ENCODE peak calls at places on chromosomes 7 and 10, in ten cellular contexts. E, Y, V, H, F, N, D, R, X and T are unnamed samples.

GRCh38 chr7:140230862-140231778 is 54.3 kb upstream of the KDM7A start:
- DNase-seq in E (peak; percentile 53), Y (peak; percentile 93), V (peak; percentile 40), H (no peak), F (no peak), N (peak; percentile 59), D (peak; percentile 87), R (no peak), X (peak; percentile 78), T (peak; percentile 62)

GRCh38 chr7:133853706-133854276 is 273.3 kb upstream of the LRGUK start:
- DNase-seq in E (peak; percentile 62), Y (peak; percentile 47), V (peak; percentile 54), H (peak; percentile 9), F (no peak), N (peak; percentile 51), D (peak; percentile 35), R (peak; percentile 3), X (no peak), T (peak; percentile 32)

GRCh38 chr7:41956276-41956675 is 253.4 kb upstream of the INHBA start:
- DNase-seq in E (no peak), Y (no peak), V (no peak), H (no peak), F (no peak), N (no peak), D (no peak), R (no peak), X (no peak), T (no peak)

GRCh38 chr7:118872568-118872967 is 648.1 kb downstream of the ANKRD7 start:
- DNase-seq in E (peak; percentile 74), Y (peak; percentile 31), V (peak; percentile 24), H (no peak), F (no peak), N (no peak), D (no peak), R (no peak), X (no peak), T (no peak)

GRCh38 chr10:30562787-30563186 is 66.8 kb downstream of the LYZL2 start:
- DNase-seq in E (no peak), Y (no peak), V (no peak), H (no peak), F (no peak), N (no peak), D (no peak), R (no peak), X (no peak), T (no peak)

GRCh38 chr7:17696422-17696821 is 243.9 kb downstream of the SNX13 start:
- DNase-seq in E (peak; percentile 86), Y (peak; percentile 46), V (no peak), H (no peak), F (no peak), N (no peak), D (peak; percentile 16), R (no peak), X (peak; percentile 74), T (no peak)

GRCh38 chr7:67105382-67105781 is 108.7 kb downstream of the TYW1 start:
- DNase-seq in E (no peak), Y (no peak), V (no peak), H (no peak), F (no peak), N (peak; percentile 35), D (no peak), R (no peak), X (no peak), T (no peak)

GRCh38 chr10:11058965-11059364 is 41.3 kb downstream of the CELF2 start:
- DNase-seq in E (no peak), Y (no peak), V (no peak), H (no peak), F (no peak), N (no peak), D (no peak), R (no peak), X (no peak), T (no peak)

GRCh38 chr7:29463504-29464158 is 100.0 kb upstream of the PRR15 start:
- DNase-seq in E (no peak), Y (no peak), V (no peak), H (no peak), F (no peak), N (no peak), D (peak; percentile 70), R (no peak), X (no peak), T (no peak)

GRCh38 chr7:114047889-114048288 is 129.1 kb upstream of the PPP1R3A start:
- DNase-seq in E (no peak), Y (no peak), V (no peak), H (no peak), F (no peak), N (no peak), D (no peak), R (no peak), X (no peak), T (no peak)

DNA sequence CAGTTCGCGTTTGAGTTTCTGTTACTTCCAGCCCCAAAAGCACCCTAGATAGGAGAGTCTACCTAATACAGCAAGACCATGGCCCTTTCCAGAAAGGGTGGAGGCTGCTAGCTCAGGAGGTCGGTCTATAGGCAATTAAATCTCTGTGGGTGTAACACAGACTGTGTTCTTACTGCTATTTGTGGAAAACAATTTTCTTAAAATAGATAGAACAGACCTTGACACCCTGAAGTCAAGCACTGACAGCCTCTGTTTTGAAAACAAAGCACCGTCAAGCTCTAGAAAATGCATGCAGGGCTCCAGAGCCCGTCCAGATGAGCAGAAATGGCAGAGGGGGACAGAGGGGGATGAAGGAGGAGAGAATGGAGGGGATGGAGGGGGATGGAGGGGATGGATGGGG is 156.6 kb downstream of the PRKAG2 start:
- DNase-seq in E (no peak), Y (no peak), V (no peak), H (no peak), F (no peak), N (no peak), D (no peak), R (no peak), X (no peak), T (no peak)
- TF ChIP-seq POLR2A in E (no peak), Y (no peak), V (no peak), H (no peak), F (no peak), N (no peak), D (no peak), R (no peak), X (no peak), T (no peak)

DNA sequence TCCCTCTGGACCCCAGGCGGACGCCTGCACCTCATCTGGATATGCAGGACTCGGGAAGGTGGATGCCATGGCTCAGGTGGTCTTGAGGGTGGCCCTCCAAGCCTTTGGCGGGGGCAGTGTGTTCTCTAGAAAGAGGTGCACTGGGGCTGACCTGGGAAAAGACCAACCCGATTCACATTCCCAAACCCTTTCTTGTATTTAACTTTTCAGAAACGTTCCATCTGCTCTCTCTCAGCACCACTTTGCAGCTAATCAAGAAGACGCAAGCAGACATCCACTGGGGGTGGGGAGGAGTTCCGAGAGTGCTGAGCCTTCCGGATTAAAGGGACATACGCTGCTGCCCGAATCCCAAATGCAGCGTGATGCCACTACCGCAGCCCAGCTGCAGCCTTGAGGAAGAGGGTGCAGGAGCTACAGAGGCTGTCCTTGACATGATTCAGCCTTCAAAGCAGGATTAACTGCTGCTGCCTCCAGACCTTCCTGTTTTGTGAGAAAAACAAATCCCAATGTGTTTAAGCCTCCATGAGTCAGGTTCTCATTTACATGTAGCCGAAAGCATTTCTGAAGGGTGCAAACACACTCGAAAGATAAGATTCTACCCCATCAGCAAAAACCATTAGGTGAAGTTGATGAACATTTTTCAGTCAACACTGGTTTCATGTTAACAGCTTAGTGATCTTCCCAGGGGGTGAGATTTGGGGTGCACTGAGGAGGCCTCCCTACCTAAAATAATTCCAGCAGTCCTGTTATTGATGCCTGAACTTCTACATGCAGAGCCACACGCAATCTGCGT is 40.0 kb downstream of the RBM17 start:
- DNase-seq in E (no peak), Y (no peak), V (no peak), H (no peak), F (no peak), N (no peak), D (no peak), R (no peak), X (peak; percentile 60), T (no peak)
- TF ChIP-seq POLR2AphosphoS5 in E (no peak), Y (no peak), V (no peak), H (no peak), F (no peak), N (no peak), D (no peak), R (no peak), X (no peak), T (no peak)

GRCh38 chr7:76333388-76334101 is 25.2 kb downstream of the YWHAG start:
- DNase-seq in E (no peak), Y (no peak), V (no peak), H (no peak), F (no peak), N (no peak), D (peak; percentile 33), R (no peak), X (no peak), T (peak; percentile 61)

GRCh38 chr7:76334320-76334967 is 24.3 kb downstream of the YWHAG start:
- DNase-seq in E (no peak), Y (no peak), V (no peak), H (no peak), F (no peak), N (no peak), D (no peak), R (no peak), X (no peak), T (no peak)

GRCh38 chr7:76330245-76330644 is 27.8 kb downstream of the HSPB1 start:
- DNase-seq in E (no peak), Y (no peak), V (no peak), H (no peak), F (no peak), N (no peak), D (no peak), R (no peak), X (no peak), T (no peak)

GRCh38 chr7:76330673-76331072 is 28.1 kb downstream of the YWHAG start:
- DNase-seq in E (no peak), Y (no peak), V (no peak), H (no peak), F (no peak), N (no peak), D (no peak), R (no peak), X (no peak), T (no peak)

GRCh38 chr7:76332073-76332472 is 26.7 kb downstream of the YWHAG start:
- DNase-seq in E (no peak), Y (no peak), V (no peak), H (no peak), F (no peak), N (peak; percentile 4), D (no peak), R (no peak), X (no peak), T (no peak)
- TF ChIP-seq POLR2A in E (no peak), Y (no peak), V (no peak), H (no peak), F (no peak), N (no peak), D (no peak), R (no peak), X (no peak), T (no peak)

DNA sequence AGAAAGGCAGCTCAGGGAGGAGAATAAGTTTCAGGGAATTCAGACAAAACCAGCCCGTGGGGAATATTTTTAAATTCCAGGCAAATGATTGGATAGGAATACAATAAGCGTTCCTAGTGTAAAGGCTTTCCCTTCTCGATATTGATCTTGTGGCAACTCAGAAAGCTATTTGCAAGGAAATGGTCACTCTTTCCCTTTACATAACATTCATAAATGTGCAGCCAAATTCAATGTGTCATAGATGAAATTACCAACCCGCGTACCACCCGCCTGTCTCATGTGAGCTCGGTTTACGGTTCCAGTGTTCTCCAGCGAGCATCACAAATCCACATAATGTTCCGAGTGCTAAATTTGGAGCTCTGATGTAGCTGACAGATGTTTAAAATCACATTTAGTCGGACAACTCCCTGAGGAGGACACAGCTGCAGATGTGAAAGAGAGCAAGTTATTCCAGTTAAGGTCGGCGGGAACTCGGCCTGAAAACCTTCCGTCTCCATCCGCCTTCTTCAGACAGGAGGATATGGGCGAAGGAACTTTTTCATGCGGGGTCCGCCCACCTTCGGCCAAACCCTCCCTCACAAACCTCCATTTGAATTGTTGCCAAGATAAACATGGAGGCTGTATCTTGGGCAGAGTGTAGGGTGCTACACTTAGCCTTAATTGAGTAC is 327.0 kb downstream of the RNLS start:
- DNase-seq in E (no peak), Y (no peak), V (no peak), H (no peak), F (peak; percentile 91), N (no peak), D (no peak), R (no peak), X (no peak), T (no peak)
- TF ChIP-seq POLR2AphosphoS5 in E (no peak), Y (no peak), V (no peak), H (no peak), F (peak; percentile 62), N (no peak), D (no peak), R (no peak), X (no peak), T (no peak)